ENCODE peak calls at places on chromosomes 13 and 19, in six cellular contexts. One of them, this sample, is unnamed.

GRCh38 chr13:51781246-51782022 is 22.5 kb downstream of the DHRS12 start:
- DNase-seq in IMR-90: peak; percentile 24
- DNase-seq in H1: no peak
- DNase-seq in H9: peak; percentile 57
- DNase-seq in neuronal stem cell: no peak
- DNase-seq in trophoblast cell: peak; percentile 75
- DNase-seq in this sample: peak; percentile 45

GRCh38 chr19:12984143-12984627 is 11.1 kb upstream of the NFIX start:
- DNase-seq in IMR-90: no peak
- DNase-seq in H1: no peak
- DNase-seq in H9: peak; percentile 20
- DNase-seq in neuronal stem cell: no peak
- DNase-seq in trophoblast cell: no peak
- DNase-seq in this sample: no peak

GRCh38 chr19:2469102-2469914 is 6.6 kb upstream of the GADD45B start:
- DNase-seq in IMR-90: peak; percentile 78
- DNase-seq in H1: no peak
- DNase-seq in H9: peak; percentile 83
- DNase-seq in neuronal stem cell: no peak
- DNase-seq in trophoblast cell: peak; percentile 76
- DNase-seq in this sample: peak; percentile 83

GRCh38 chr13:80001510-80001842 is 339.4 kb downstream of the SPRY2 start:
- DNase-seq in IMR-90: no peak
- DNase-seq in H1: no peak
- DNase-seq in H9: no peak
- DNase-seq in neuronal stem cell: no peak
- DNase-seq in trophoblast cell: no peak
- DNase-seq in this sample: no peak

GRCh38 chr19:50552540-50552939 is 15.7 kb downstream of the LRRC4B start:
- DNase-seq in IMR-90: no peak
- DNase-seq in H1: no peak
- DNase-seq in H9: no peak
- DNase-seq in neuronal stem cell: no peak
- DNase-seq in trophoblast cell: no peak
- DNase-seq in this sample: no peak

GRCh38 chr13:110302154-110302553 is 4.8 kb downstream of the COL4A1 start:
- DNase-seq in IMR-90: no peak
- DNase-seq in H1: no peak
- DNase-seq in H9: no peak
- DNase-seq in neuronal stem cell: no peak
- DNase-seq in trophoblast cell: no peak
- DNase-seq in this sample: no peak

GRCh38 chr19:6221878-6222746 is 57.7 kb downstream of the MLLT1 start:
- DNase-seq in IMR-90: no peak
- DNase-seq in H1: no peak
- DNase-seq in H9: no peak
- DNase-seq in neuronal stem cell: no peak
- DNase-seq in trophoblast cell: no peak
- DNase-seq in this sample: no peak

GRCh38 chr13:37934339-37935191 is 65.0 kb upstream of the TRPC4 start:
- DNase-seq in IMR-90: no peak
- DNase-seq in H1: no peak
- DNase-seq in H9: peak; percentile 42
- DNase-seq in neuronal stem cell: no peak
- DNase-seq in trophoblast cell: no peak
- DNase-seq in this sample: no peak

GRCh38 chr19:29798783-29799182 is 13.0 kb upstream of the CCNE1 start:
- DNase-seq in IMR-90: peak; percentile 60
- DNase-seq in H1: no peak
- DNase-seq in H9: no peak
- DNase-seq in neuronal stem cell: no peak
- DNase-seq in trophoblast cell: peak; percentile 69
- DNase-seq in this sample: no peak

GRCh38 chr19:37817180-37817911 is 38.0 kb upstream of the ZNF573 start:
- DNase-seq in IMR-90: peak; percentile 3
- DNase-seq in H1: peak; percentile 10
- DNase-seq in H9: peak; percentile 91
- DNase-seq in neuronal stem cell: peak; percentile 63
- DNase-seq in trophoblast cell: peak; percentile 54
- DNase-seq in this sample: no peak

GRCh38 chr13:44300895-44301638 is 72.6 kb upstream of the SERP2 start:
- DNase-seq in IMR-90: peak; percentile 87
- DNase-seq in H1: no peak
- DNase-seq in H9: no peak
- DNase-seq in neuronal stem cell: no peak
- DNase-seq in trophoblast cell: peak; percentile 75
- DNase-seq in this sample: peak; percentile 76

GRCh38 chr13:101346942-101347728 is 69.2 kb downstream of the NALCN start:
- DNase-seq in IMR-90: peak; percentile 14
- DNase-seq in H1: no peak
- DNase-seq in H9: no peak
- DNase-seq in neuronal stem cell: no peak
- DNase-seq in trophoblast cell: no peak
- DNase-seq in this sample: peak; percentile 27

GRCh38 chr19:56398809-56399208 is 5.3 kb upstream of the ZNF583 start:
- DNase-seq in IMR-90: no peak
- DNase-seq in H1: no peak
- DNase-seq in H9: no peak
- DNase-seq in neuronal stem cell: no peak
- DNase-seq in trophoblast cell: no peak
- DNase-seq in this sample: no peak

GRCh38 chr13:50162001-50162400 is 146.8 kb downstream of the KCNRG start:
- DNase-seq in IMR-90: peak; percentile 44
- DNase-seq in H1: no peak
- DNase-seq in H9: no peak
- DNase-seq in neuronal stem cell: no peak
- DNase-seq in trophoblast cell: no peak
- DNase-seq in this sample: peak; percentile 38

GRCh38 chr13:73945871-73946270 is 188.3 kb downstream of the KLF12 start:
- DNase-seq in IMR-90: no peak
- DNase-seq in H1: no peak
- DNase-seq in H9: no peak
- DNase-seq in neuronal stem cell: peak; percentile 23
- DNase-seq in trophoblast cell: no peak
- DNase-seq in this sample: no peak

GRCh38 chr13:111486801-111487200 is 166.4 kb downstream of the TEX29 start:
- DNase-seq in IMR-90: no peak
- DNase-seq in H1: no peak
- DNase-seq in H9: no peak
- DNase-seq in neuronal stem cell: no peak
- DNase-seq in trophoblast cell: no peak
- DNase-seq in this sample: no peak

GRCh38 chr19:5182811-5183210 is 157.8 kb downstream of the PTPRS start:
- DNase-seq in IMR-90: no peak
- DNase-seq in H1: no peak
- DNase-seq in H9: no peak
- DNase-seq in neuronal stem cell: no peak
- DNase-seq in trophoblast cell: no peak
- DNase-seq in this sample: no peak

GRCh38 chr13:111184685-111185401 is 69.7 kb downstream of the ARHGEF7 start:
- DNase-seq in IMR-90: no peak
- DNase-seq in H1: no peak
- DNase-seq in H9: no peak
- DNase-seq in neuronal stem cell: no peak
- DNase-seq in trophoblast cell: no peak
- DNase-seq in this sample: no peak

GRCh38 chr19:49637865-49638350 is 2.0 kb downstream of the RRAS start:
- DNase-seq in IMR-90: peak; percentile 62
- DNase-seq in H1: peak; percentile 31
- DNase-seq in H9: peak; percentile 86
- DNase-seq in neuronal stem cell: no peak
- DNase-seq in trophoblast cell: peak; percentile 73
- DNase-seq in this sample: peak; percentile 83

GRCh38 chr19:15378529-15379082 is 981 bp downstream of the AKAP8 start:
- DNase-seq in IMR-90: peak; percentile 41
- DNase-seq in H1: no peak
- DNase-seq in H9: no peak
- DNase-seq in neuronal stem cell: peak; percentile 20
- DNase-seq in trophoblast cell: peak; percentile 62
- DNase-seq in this sample: peak; percentile 76

GRCh38 chr13:52127783-52128702 is 830 bp downstream of the NEK5 start:
- DNase-seq in IMR-90: peak; percentile 53
- DNase-seq in H1: peak; percentile 41
- DNase-seq in H9: peak; percentile 72
- DNase-seq in neuronal stem cell: peak; percentile 70
- DNase-seq in trophoblast cell: peak; percentile 86
- DNase-seq in this sample: peak; percentile 70

GRCh38 chr19:7705387-7706187 is 3.7 kb upstream of the FCER2 start:
- DNase-seq in IMR-90: no peak
- DNase-seq in H1: no peak
- DNase-seq in H9: no peak
- DNase-seq in neuronal stem cell: no peak
- DNase-seq in trophoblast cell: peak; percentile 16
- DNase-seq in this sample: no peak
- H2AFZ ChIP-seq in IMR-90: no peak overlapping the region
- H2AFZ ChIP-seq in H1: no peak overlapping the region
- H2AFZ ChIP-seq in H9: no peak overlapping the region
- H2AFZ ChIP-seq in neuronal stem cell: peak overlapping the region; percentile 7
- H2AFZ ChIP-seq in trophoblast cell: no peak overlapping the region
- H2AFZ ChIP-seq in this sample: no peak overlapping the region

GRCh38 chr13:59584101-59584500 is 579.6 kb downstream of the DIAPH3 start:
- DNase-seq in IMR-90: no peak
- DNase-seq in H1: no peak
- DNase-seq in H9: no peak
- DNase-seq in neuronal stem cell: no peak
- DNase-seq in trophoblast cell: no peak
- DNase-seq in this sample: no peak

GRCh38 chr13:59588717-59589067 is 575.0 kb downstream of the DIAPH3 start:
- DNase-seq in IMR-90: no peak
- DNase-seq in H1: no peak
- DNase-seq in H9: no peak
- DNase-seq in neuronal stem cell: no peak
- DNase-seq in trophoblast cell: no peak
- DNase-seq in this sample: no peak

GRCh38 chr13:59587030-59587429 is 576.7 kb downstream of the DIAPH3 start:
- DNase-seq in IMR-90: no peak
- DNase-seq in H1: no peak
- DNase-seq in H9: no peak
- DNase-seq in neuronal stem cell: no peak
- DNase-seq in trophoblast cell: no peak
- DNase-seq in this sample: no peak

GRCh38 chr13:59584902-59585670 is 578.6 kb downstream of the DIAPH3 start:
- DNase-seq in IMR-90: no peak
- DNase-seq in H1: no peak
- DNase-seq in H9: no peak
- DNase-seq in neuronal stem cell: no peak
- DNase-seq in trophoblast cell: peak; percentile 26
- DNase-seq in this sample: no peak

DNA sequence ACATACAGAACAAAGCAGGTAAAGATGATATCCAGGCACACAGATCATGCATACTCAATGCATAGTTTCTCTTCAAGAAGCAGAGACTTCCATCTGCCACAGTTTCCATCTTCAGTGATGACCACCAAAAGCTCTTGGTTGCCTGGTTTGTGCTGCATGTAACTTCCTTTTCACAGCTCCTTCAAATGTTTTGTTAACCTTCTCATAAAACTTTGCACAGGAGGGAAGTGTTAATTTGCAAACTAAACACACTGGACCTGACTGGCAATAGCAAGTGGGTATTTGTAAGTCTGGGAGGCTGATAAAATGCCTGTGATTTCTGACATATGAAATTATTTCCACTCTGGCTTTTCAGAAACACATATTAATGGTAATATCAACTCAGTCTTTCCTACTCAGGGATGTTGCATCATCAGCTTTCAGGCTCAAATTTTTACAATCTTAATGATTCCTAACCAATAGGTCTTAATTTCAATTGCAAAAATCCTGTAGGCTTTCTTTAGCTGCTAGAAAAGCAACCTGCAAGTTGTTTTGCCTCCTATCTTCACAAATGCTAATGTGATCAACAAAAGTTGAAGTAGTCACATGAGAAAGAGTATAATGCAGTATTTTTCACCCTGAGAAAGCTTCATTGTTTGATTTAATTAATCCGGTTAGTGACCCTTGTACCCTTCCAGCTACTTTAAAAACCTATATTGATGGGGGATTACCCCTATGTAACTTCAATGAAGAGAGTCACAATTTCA is 575.6 kb downstream of the DIAPH3 start:
- DNase-seq in IMR-90: no peak
- DNase-seq in H1: no peak
- DNase-seq in H9: no peak
- DNase-seq in neuronal stem cell: peak; percentile 21
- DNase-seq in trophoblast cell: no peak
- DNase-seq in this sample: no peak
- H2BK120ac ChIP-seq in IMR-90: no peak overlapping the region
- H2BK120ac ChIP-seq in H1: peak overlapping the region; percentile 39
- H2BK120ac ChIP-seq in H9: no peak overlapping the region
- H2BK120ac ChIP-seq in neuronal stem cell: no peak overlapping the region
- H2BK120ac ChIP-seq in trophoblast cell: no peak overlapping the region
- H2BK120ac ChIP-seq in this sample: no peak overlapping the region

DNA sequence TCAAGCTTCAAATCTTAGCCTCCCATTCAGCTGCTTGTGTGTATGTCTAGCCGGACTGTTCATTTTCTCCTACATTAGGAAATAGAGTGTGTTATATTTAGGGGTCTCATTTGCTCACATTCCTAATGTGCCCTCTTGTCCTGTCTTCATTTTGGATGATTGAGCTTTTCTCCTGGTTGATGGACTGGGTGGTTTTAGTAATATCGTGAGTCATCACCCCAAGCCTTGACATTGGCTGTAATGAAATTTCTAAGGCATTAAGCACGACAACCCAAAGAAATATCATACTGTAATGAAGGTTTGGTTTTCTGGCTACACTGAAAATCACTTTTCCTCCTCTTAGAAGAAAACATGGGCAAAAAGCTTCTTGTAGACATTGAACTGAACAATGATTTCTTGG is 110.7 kb upstream of the WASF3 start:
- DNase-seq in IMR-90: no peak
- DNase-seq in H1: no peak
- DNase-seq in H9: no peak
- DNase-seq in neuronal stem cell: no peak
- DNase-seq in trophoblast cell: no peak
- DNase-seq in this sample: no peak
- H2BK5ac ChIP-seq in IMR-90: no peak overlapping the region
- H2BK5ac ChIP-seq in H1: no peak overlapping the region
- H2BK5ac ChIP-seq in H9: no peak overlapping the region
- H2BK5ac ChIP-seq in neuronal stem cell: no peak overlapping the region
- H2BK5ac ChIP-seq in trophoblast cell: no peak overlapping the region
- H2BK5ac ChIP-seq in this sample: no peak overlapping the region

GRCh38 chr19:46717716-46718143 is 816 bp upstream of the PRKD2 start:
- DNase-seq in IMR-90: no peak
- DNase-seq in H1: no peak
- DNase-seq in H9: no peak
- DNase-seq in neuronal stem cell: no peak
- DNase-seq in trophoblast cell: no peak
- DNase-seq in this sample: no peak

GRCh38 chr19:46716672-46717033 is 261 bp downstream of the PRKD2 start:
- DNase-seq in IMR-90: no peak
- DNase-seq in H1: no peak
- DNase-seq in H9: no peak
- DNase-seq in neuronal stem cell: no peak
- DNase-seq in trophoblast cell: no peak
- DNase-seq in this sample: no peak

GRCh38 chr19:46718157-46718933 is 1.4 kb upstream of the PRKD2 start:
- DNase-seq in IMR-90: no peak
- DNase-seq in H1: no peak
- DNase-seq in H9: peak; percentile 55
- DNase-seq in neuronal stem cell: no peak
- DNase-seq in trophoblast cell: peak; percentile 65
- DNase-seq in this sample: no peak

GRCh38 chr19:46716013-46716671 is 772 bp downstream of the PRKD2 start:
- DNase-seq in IMR-90: no peak
- DNase-seq in H1: no peak
- DNase-seq in H9: peak; percentile 48
- DNase-seq in neuronal stem cell: no peak
- DNase-seq in trophoblast cell: no peak
- DNase-seq in this sample: peak; percentile 37

GRCh38 chr19:46717034-46717715 is at the start of gene PRKD2:
- DNase-seq in IMR-90: peak; percentile 68
- DNase-seq in H1: no peak
- DNase-seq in H9: peak; percentile 94
- DNase-seq in neuronal stem cell: peak; percentile 89
- DNase-seq in trophoblast cell: peak; percentile 82
- DNase-seq in this sample: peak; percentile 85
- H2AFZ ChIP-seq in IMR-90: peak within 1 kb of the TSS; percentile 95
- H2AFZ ChIP-seq in H1: peak within 1 kb of the TSS; percentile 90
- H2AFZ ChIP-seq in H9: no peak within 1 kb of the TSS
- H2AFZ ChIP-seq in neuronal stem cell: peak within 1 kb of the TSS; percentile 97
- H2AFZ ChIP-seq in trophoblast cell: peak within 1 kb of the TSS; percentile 74
- H2AFZ ChIP-seq in this sample: peak within 1 kb of the TSS; percentile 55

This sample was measured in mesenchymal stem cell.